ENCODE peak calls at places on chromosomes 2 and 18, in four cellular contexts. N is right cardiac atrium, A is tibial artery, D is SJSA1. G is an unnamed sample.
A peak's percentile ranks its signal among the peaks of the same experiment; 100 is the strongest.

GRCh38 chr18:63683152-63683551 is 19.6 kb upstream of the SERPINB11 start:
- DNase-seq in N (no peak), A (no peak), D (peak; percentile 22), G (no peak)

GRCh38 chr2:112805542-112805941 is 21.2 kb upstream of the IL1A start:
- DNase-seq in N (no peak), A (no peak), D (no peak), G (no peak)

GRCh38 chr2:30293303-30293912 is 62.1 kb downstream of the LBH start:
- DNase-seq in N (no peak), A (no peak), D (peak; percentile 99), G (no peak)

GRCh38 chr18:12076424-12077140 is 17.1 kb upstream of the ANKRD62 start:
- DNase-seq in N (peak; percentile 66), A (no peak), D (peak; percentile 14), G (no peak)

GRCh38 chr2:40208478-40208877 is 243.4 kb downstream of the SLC8A1 start:
- DNase-seq in N (no peak), A (no peak), D (no peak), G (no peak)

GRCh38 chr2:51795248-51795888 is 763.4 kb upstream of the NRXN1 start:
- DNase-seq in N (no peak), A (no peak), D (no peak), G (no peak)

GRCh38 chr2:240948905-240949790 is 43.0 kb downstream of the CROCC2 start:
- DNase-seq in N (peak; percentile 47), A (peak; percentile 12), D (no peak), G (no peak)

GRCh38 chr18:69817335-69817935 is 130.2 kb downstream of the CD226 start:
- DNase-seq in N (no peak), A (no peak), D (no peak), G (no peak)

GRCh38 chr2:40668435-40668834 is 216.5 kb upstream of the SLC8A1 start:
- DNase-seq in N (no peak), A (peak; percentile 53), D (no peak), G (no peak)

GRCh38 chr2:101597347-101597944 is 100.1 kb upstream of the MAP4K4 start:
- DNase-seq in N (peak; percentile 54), A (no peak), D (no peak), G (no peak)

GRCh38 chr2:181953773-181954537 is 31.7 kb upstream of the PPP1R1C start:
- DNase-seq in N (peak; percentile 50), A (peak; percentile 30), D (peak; percentile 19), G (peak; percentile 34)

GRCh38 chr18:79393626-79394401 is 1.9 kb upstream of the NFATC1 start:
- DNase-seq in N (peak; percentile 98), A (peak; percentile 94), D (peak; percentile 81), G (peak; percentile 37)

GRCh38 chr2:6072757-6073156 is 380.6 kb downstream of the SOX11 start:
- DNase-seq in N (no peak), A (no peak), D (no peak), G (no peak)

GRCh38 chr2:6074303-6074702 is 382.1 kb downstream of the SOX11 start:
- DNase-seq in N (no peak), A (no peak), D (no peak), G (no peak)

GRCh38 chr2:6069354-6069753 is 377.2 kb downstream of the SOX11 start:
- DNase-seq in N (no peak), A (no peak), D (no peak), G (no peak)

GRCh38 chr2:6073260-6074141 is 381.3 kb downstream of the SOX11 start:
- DNase-seq in N (no peak), A (no peak), D (no peak), G (no peak)

DNA sequence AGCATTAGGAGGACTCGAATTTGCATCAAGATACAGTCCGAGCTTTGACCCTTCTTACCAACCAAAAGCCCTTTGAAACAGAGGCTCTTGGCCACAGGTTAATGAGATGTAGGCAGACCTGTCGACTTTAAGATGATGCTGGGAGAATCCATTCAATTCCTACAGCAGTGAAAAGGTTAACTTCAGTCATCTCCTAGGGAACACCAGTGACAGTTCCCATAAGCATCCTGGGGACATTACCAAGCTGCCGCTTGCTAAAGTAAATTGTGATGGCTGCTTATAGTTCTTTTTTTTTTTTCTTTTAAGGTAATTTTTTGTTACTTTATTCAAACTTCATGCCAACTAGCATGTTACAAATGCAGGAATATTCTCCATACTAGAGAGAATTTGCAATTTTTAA is 379.4 kb downstream of the SOX11 start:
- DNase-seq in N (no peak), A (no peak), D (no peak), G (no peak)
- H3K4me1 ChIP-seq in N (no peaks in the 10 kb centered on the region), A (no peaks in the 10 kb centered on the region), D (no peaks in the 10 kb centered on the region), G (no peaks in the 10 kb centered on the region)

DNA sequence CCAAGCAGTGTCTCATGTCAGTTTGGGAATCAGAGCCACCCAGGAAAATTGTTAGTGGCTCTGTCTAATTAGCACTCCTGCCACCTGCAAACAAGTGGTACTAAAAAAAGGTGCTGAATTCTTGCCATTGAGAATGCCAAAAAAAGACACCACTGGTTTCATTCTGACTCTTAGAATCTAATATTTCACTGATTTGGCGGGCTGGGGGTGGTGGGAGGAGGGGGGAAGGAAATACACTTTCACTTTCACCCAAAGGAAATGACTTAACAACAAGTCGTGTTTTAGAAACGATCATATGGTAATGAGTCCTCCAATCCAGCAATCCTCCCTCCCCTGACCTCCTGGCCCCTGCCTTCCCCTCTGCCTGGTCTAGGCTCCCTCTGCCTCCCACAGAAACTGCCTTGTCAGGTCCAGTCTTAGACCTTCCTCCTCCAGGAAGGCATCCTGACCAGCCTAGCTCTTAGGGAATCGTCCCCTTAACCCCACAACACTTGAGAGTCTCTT is 4.4 kb upstream of the KLHL29 start:
- DNase-seq in N (no peak), A (no peak), D (peak; percentile 17), G (peak; percentile 23)
- H3K27ac ChIP-seq in N (no peak overlapping the region), A (no peak overlapping the region), D (peak overlapping the region; percentile 39), G (no peak overlapping the region)

GRCh38 chr2:42575458-42576064 is 7.1 kb downstream of the MTA3 start:
- DNase-seq in N (no peak), A (no peak), D (no peak), G (no peak)
- H3K4me3 ChIP-seq in N (no peak overlapping the region), A (no peak overlapping the region), D (no peak overlapping the region), G (no peak overlapping the region)

GRCh38 chr2:70142590-70143313 is 48.1 kb downstream of the C2orf42 start:
- DNase-seq in N (peak; percentile 100), A (peak; percentile 99), D (peak; percentile 100), G (peak; percentile 100)
- H3K4me1 ChIP-seq in N (peaks cover 3% of the 10 kb centered on the region), A (peaks cover 10% of the 10 kb centered on the region), D (peaks cover 24% of the 10 kb centered on the region), G (peaks cover 46% of the 10 kb centered on the region)

DNA sequence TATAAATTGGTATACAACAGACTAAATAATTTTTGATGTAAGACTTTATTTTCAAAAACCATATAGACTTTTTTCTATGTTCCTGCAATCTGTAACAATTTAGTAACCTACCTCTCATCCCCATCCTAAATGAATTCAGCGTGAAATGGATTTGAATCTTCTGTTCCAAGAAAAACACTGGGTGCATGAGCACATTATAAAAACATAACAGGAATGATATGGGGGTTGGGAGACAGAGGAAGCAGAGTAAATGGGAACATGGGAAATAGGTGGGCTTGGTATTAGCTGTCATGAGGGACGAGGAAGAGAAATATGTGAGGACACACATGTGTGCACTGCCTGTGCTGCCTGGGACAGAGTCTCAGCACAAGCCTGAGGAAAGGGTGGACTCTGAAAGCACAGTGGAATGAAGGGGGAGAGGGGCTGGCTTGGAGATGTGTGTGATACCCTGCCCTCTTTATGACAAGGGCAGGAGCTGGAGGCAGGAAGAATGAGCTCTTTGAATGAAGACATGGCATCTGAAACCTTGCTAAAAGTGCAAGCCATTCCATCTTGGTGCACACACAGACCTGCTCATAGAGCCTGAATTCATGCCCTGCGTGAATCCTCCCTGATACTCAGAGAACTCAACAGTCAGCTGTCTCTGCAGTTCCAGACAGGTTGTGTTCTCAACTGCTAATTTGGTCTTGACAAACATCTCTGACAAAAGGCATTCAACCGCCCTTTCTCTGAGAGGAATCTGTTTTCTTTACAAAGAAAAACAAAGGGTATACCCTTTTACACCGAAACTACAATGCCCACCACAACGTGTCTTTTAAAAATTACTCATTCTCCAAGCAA is 66.6 kb downstream of the EPB41L3 start:
- DNase-seq in N (no peak), A (no peak), D (no peak), G (no peak)
- H3K27ac ChIP-seq in N (no peak overlapping the region), A (no peak overlapping the region), D (no peak overlapping the region), G (no peak overlapping the region)

DNA sequence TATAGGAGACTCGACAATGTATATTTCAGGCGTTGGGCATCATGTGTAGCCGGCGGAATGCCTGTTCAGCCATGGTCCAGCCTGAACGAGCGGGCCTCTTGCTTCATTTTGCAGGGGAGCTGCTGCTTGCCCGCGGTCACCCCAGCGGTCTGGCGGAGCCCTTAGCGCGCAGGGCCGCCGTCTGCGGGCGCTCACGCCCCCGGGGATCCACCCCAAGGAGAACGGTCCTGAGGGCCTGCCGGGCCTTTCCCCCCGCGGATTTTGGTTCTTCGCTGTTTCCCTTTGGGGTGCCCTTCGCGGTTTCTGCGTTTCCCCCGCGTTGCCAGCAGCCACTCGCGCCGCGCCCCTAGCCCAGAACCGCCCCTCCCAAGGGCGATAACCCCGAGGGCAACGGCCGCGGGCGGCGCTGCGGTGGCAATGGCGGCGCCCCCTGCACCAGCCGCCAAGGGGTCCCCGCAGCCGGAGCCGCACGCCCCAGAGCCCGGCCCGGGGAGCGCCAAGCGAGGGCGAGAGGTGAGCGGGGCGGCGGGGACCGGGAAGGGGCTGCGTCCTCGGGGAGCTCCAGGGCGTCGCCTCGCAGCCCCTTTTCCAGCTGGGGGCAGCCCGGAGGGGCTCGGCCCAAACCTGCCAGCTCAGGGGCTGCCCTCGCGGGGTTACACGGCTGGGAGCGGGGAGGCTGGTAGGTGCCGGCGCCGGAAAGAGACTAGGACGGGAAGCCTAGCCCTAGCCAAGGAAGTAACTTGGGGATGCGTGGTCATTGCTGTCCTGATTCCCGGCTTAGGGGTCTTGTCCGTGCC is at the start of gene MFSD2B:
- DNase-seq in N (no peak), A (no peak), D (no peak), G (no peak)
- H3K4me3 ChIP-seq in N (peak within 1 kb of the TSS; percentile 63), A (no peak within 1 kb of the TSS), D (peak within 1 kb of the TSS; percentile 25), G (no peak within 1 kb of the TSS)

GRCh38 chr2:27952070-27952469 is 61.5 kb downstream of the BABAM2 start:
- DNase-seq in N (no peak), A (no peak), D (no peak), G (no peak)
- H3K4me1 ChIP-seq in N (peaks cover 5% of the 10 kb centered on the region), A (peaks cover 16% of the 10 kb centered on the region), D (peaks cover 25% of the 10 kb centered on the region), G (peaks cover 24% of the 10 kb centered on the region)

GRCh38 chr2:230864605-230865323 is at the start of gene ITM2C:
- DNase-seq in N (peak; percentile 87), A (peak; percentile 37), D (peak; percentile 67), G (peak; percentile 82)
- H3K27ac ChIP-seq in N (no peak within 1 kb of the TSS), A (peak within 1 kb of the TSS; percentile 24), D (peak within 1 kb of the TSS; percentile 31), G (peak within 1 kb of the TSS; percentile 24)